ENCODE peak calls at places on chromosomes 1 and 21, in seven cellular contexts. One of them, this sample, is unnamed.
A peak's percentile ranks its signal among the peaks of the same experiment; 100 is the strongest.

GRCh38 chr1:89633103-89633744 is at the start of gene LRRC8C:
- DNase-seq in brain microvascular endothelial cell: peak; percentile 22
- DNase-seq in naive thymus-derived CD4-positive, alpha-beta T cell: peak; percentile 64
- DNase-seq in tibial artery: peak; percentile 41
- DNase-seq in CD8-positive, alpha-beta T cell: peak; percentile 53
- DNase-seq in dorsolateral prefrontal cortex: peak; percentile 35
- DNase-seq in kidney: peak; percentile 88
- DNase-seq in this sample: peak; percentile 64

GRCh38 chr1:179083533-179083932 is 1.7 kb downstream of the TOR3A start:
- DNase-seq in brain microvascular endothelial cell: no peak
- DNase-seq in kidney: no peak
- DNase-seq in tibial artery: no peak
- DNase-seq in CD8-positive, alpha-beta T cell: no peak
- DNase-seq in dorsolateral prefrontal cortex: no peak
- DNase-seq in naive thymus-derived CD4-positive, alpha-beta T cell: no peak
- DNase-seq in this sample: peak; percentile 20

GRCh38 chr1:159188375-159188788 is 16.3 kb upstream of the ACKR1 start:
- DNase-seq in naive thymus-derived CD4-positive, alpha-beta T cell: no peak
- DNase-seq in brain microvascular endothelial cell: peak; percentile 11
- DNase-seq in kidney: peak; percentile 86
- DNase-seq in CD8-positive, alpha-beta T cell: no peak
- DNase-seq in dorsolateral prefrontal cortex: no peak
- DNase-seq in tibial artery: no peak
- DNase-seq in this sample: no peak

GRCh38 chr21:38384246-38384576 is 114.1 kb downstream of the ERG start:
- DNase-seq in CD8-positive, alpha-beta T cell: no peak
- DNase-seq in kidney: no peak
- DNase-seq in brain microvascular endothelial cell: no peak
- DNase-seq in naive thymus-derived CD4-positive, alpha-beta T cell: no peak
- DNase-seq in tibial artery: no peak
- DNase-seq in dorsolateral prefrontal cortex: no peak
- DNase-seq in this sample: no peak

GRCh38 chr1:226901421-226901820 is 31.0 kb downstream of the PSEN2 start:
- DNase-seq in kidney: no peak
- DNase-seq in naive thymus-derived CD4-positive, alpha-beta T cell: no peak
- DNase-seq in tibial artery: no peak
- DNase-seq in brain microvascular endothelial cell: no peak
- DNase-seq in dorsolateral prefrontal cortex: no peak
- DNase-seq in CD8-positive, alpha-beta T cell: no peak
- DNase-seq in this sample: no peak

GRCh38 chr1:22039594-22040347 is 12.7 kb upstream of the CDC42 start:
- DNase-seq in CD8-positive, alpha-beta T cell: peak; percentile 80
- DNase-seq in naive thymus-derived CD4-positive, alpha-beta T cell: peak; percentile 98
- DNase-seq in tibial artery: peak; percentile 43
- DNase-seq in dorsolateral prefrontal cortex: no peak
- DNase-seq in brain microvascular endothelial cell: no peak
- DNase-seq in kidney: peak; percentile 87
- DNase-seq in this sample: peak; percentile 97

GRCh38 chr1:234515821-234516241 is 36.9 kb upstream of the TARBP1 start:
- DNase-seq in kidney: no peak
- DNase-seq in brain microvascular endothelial cell: no peak
- DNase-seq in tibial artery: no peak
- DNase-seq in naive thymus-derived CD4-positive, alpha-beta T cell: no peak
- DNase-seq in CD8-positive, alpha-beta T cell: no peak
- DNase-seq in dorsolateral prefrontal cortex: no peak
- DNase-seq in this sample: no peak

GRCh38 chr1:181803421-181803820 is 258.1 kb downstream of the ZNF648 start:
- DNase-seq in tibial artery: no peak
- DNase-seq in brain microvascular endothelial cell: no peak
- DNase-seq in kidney: no peak
- DNase-seq in naive thymus-derived CD4-positive, alpha-beta T cell: no peak
- DNase-seq in CD8-positive, alpha-beta T cell: no peak
- DNase-seq in dorsolateral prefrontal cortex: no peak
- DNase-seq in this sample: no peak

GRCh38 chr1:160375788-160376524 is 9.1 kb downstream of the NHLH1 start:
- DNase-seq in brain microvascular endothelial cell: peak; percentile 30
- DNase-seq in CD8-positive, alpha-beta T cell: no peak
- DNase-seq in tibial artery: no peak
- DNase-seq in naive thymus-derived CD4-positive, alpha-beta T cell: no peak
- DNase-seq in dorsolateral prefrontal cortex: no peak
- DNase-seq in kidney: no peak
- DNase-seq in this sample: peak; percentile 22

GRCh38 chr1:64677471-64677870 is 67.4 kb upstream of the RAVER2 start:
- DNase-seq in kidney: no peak
- DNase-seq in tibial artery: no peak
- DNase-seq in naive thymus-derived CD4-positive, alpha-beta T cell: no peak
- DNase-seq in CD8-positive, alpha-beta T cell: no peak
- DNase-seq in dorsolateral prefrontal cortex: no peak
- DNase-seq in brain microvascular endothelial cell: no peak
- DNase-seq in this sample: no peak

GRCh38 chr1:213162338-213162737 is 111.3 kb downstream of the RPS6KC1 start:
- DNase-seq in brain microvascular endothelial cell: peak; percentile 37
- DNase-seq in dorsolateral prefrontal cortex: no peak
- DNase-seq in tibial artery: peak; percentile 86
- DNase-seq in CD8-positive, alpha-beta T cell: no peak
- DNase-seq in kidney: no peak
- DNase-seq in naive thymus-derived CD4-positive, alpha-beta T cell: no peak
- DNase-seq in this sample: no peak

GRCh38 chr1:184051485-184052193 is at the start of gene TSEN15:
- DNase-seq in tibial artery: peak; percentile 69
- DNase-seq in kidney: peak; percentile 91
- DNase-seq in brain microvascular endothelial cell: peak; percentile 63
- DNase-seq in CD8-positive, alpha-beta T cell: peak; percentile 75
- DNase-seq in dorsolateral prefrontal cortex: peak; percentile 51
- DNase-seq in naive thymus-derived CD4-positive, alpha-beta T cell: peak; percentile 68
- DNase-seq in this sample: peak; percentile 40

GRCh38 chr1:36913523-36914060 is 120.7 kb downstream of the GRIK3 start:
- DNase-seq in brain microvascular endothelial cell: no peak
- DNase-seq in tibial artery: no peak
- DNase-seq in naive thymus-derived CD4-positive, alpha-beta T cell: no peak
- DNase-seq in CD8-positive, alpha-beta T cell: no peak
- DNase-seq in dorsolateral prefrontal cortex: no peak
- DNase-seq in kidney: no peak
- DNase-seq in this sample: no peak

GRCh38 chr1:67213164-67213563 is 46.9 kb downstream of the IL23R start:
- DNase-seq in tibial artery: no peak
- DNase-seq in brain microvascular endothelial cell: no peak
- DNase-seq in CD8-positive, alpha-beta T cell: no peak
- DNase-seq in kidney: no peak
- DNase-seq in naive thymus-derived CD4-positive, alpha-beta T cell: no peak
- DNase-seq in dorsolateral prefrontal cortex: no peak
- DNase-seq in this sample: no peak

GRCh38 chr1:100400332-100400933 is 48.1 kb downstream of the CDC14A start:
- DNase-seq in brain microvascular endothelial cell: no peak
- DNase-seq in tibial artery: peak; percentile 57
- DNase-seq in naive thymus-derived CD4-positive, alpha-beta T cell: peak; percentile 89
- DNase-seq in dorsolateral prefrontal cortex: peak; percentile 31
- DNase-seq in kidney: peak; percentile 70
- DNase-seq in CD8-positive, alpha-beta T cell: peak; percentile 46
- DNase-seq in this sample: peak; percentile 94

GRCh38 chr1:240115831-240116230 is 24.1 kb downstream of the FMN2 start:
- DNase-seq in naive thymus-derived CD4-positive, alpha-beta T cell: no peak
- DNase-seq in tibial artery: no peak
- DNase-seq in kidney: no peak
- DNase-seq in brain microvascular endothelial cell: no peak
- DNase-seq in dorsolateral prefrontal cortex: no peak
- DNase-seq in CD8-positive, alpha-beta T cell: no peak
- DNase-seq in this sample: no peak

GRCh38 chr1:200311256-200311655 is 98.6 kb downstream of the ZNF281 start:
- DNase-seq in CD8-positive, alpha-beta T cell: no peak
- DNase-seq in dorsolateral prefrontal cortex: no peak
- DNase-seq in kidney: no peak
- DNase-seq in naive thymus-derived CD4-positive, alpha-beta T cell: no peak
- DNase-seq in brain microvascular endothelial cell: no peak
- DNase-seq in tibial artery: no peak
- DNase-seq in this sample: no peak

GRCh38 chr21:19557488-19557887 is 1153.9 kb upstream of the TMPRSS15 start:
- DNase-seq in brain microvascular endothelial cell: no peak
- DNase-seq in kidney: no peak
- DNase-seq in tibial artery: no peak
- DNase-seq in CD8-positive, alpha-beta T cell: no peak
- DNase-seq in naive thymus-derived CD4-positive, alpha-beta T cell: no peak
- DNase-seq in dorsolateral prefrontal cortex: no peak
- DNase-seq in this sample: no peak

GRCh38 chr1:160048335-160048734 is 16.5 kb upstream of the PIGM start:
- DNase-seq in CD8-positive, alpha-beta T cell: no peak
- DNase-seq in kidney: no peak
- DNase-seq in tibial artery: no peak
- DNase-seq in naive thymus-derived CD4-positive, alpha-beta T cell: no peak
- DNase-seq in brain microvascular endothelial cell: no peak
- DNase-seq in dorsolateral prefrontal cortex: no peak
- DNase-seq in this sample: no peak

GRCh38 chr1:172172267-172172880 is 248.1 kb upstream of the C1orf105 start:
- DNase-seq in CD8-positive, alpha-beta T cell: no peak
- DNase-seq in dorsolateral prefrontal cortex: no peak
- DNase-seq in naive thymus-derived CD4-positive, alpha-beta T cell: no peak
- DNase-seq in tibial artery: no peak
- DNase-seq in kidney: no peak
- DNase-seq in brain microvascular endothelial cell: peak; percentile 21
- DNase-seq in this sample: no peak

GRCh38 chr1:232218955-232219865 is 410.7 kb downstream of the SIPA1L2 start:
- DNase-seq in tibial artery: no peak
- DNase-seq in naive thymus-derived CD4-positive, alpha-beta T cell: no peak
- DNase-seq in brain microvascular endothelial cell: no peak
- DNase-seq in CD8-positive, alpha-beta T cell: no peak
- DNase-seq in dorsolateral prefrontal cortex: no peak
- DNase-seq in kidney: no peak
- DNase-seq in this sample: no peak

GRCh38 chr1:221794079-221794670 is 52.3 kb upstream of the DUSP10 start:
- DNase-seq in tibial artery: no peak
- DNase-seq in CD8-positive, alpha-beta T cell: no peak
- DNase-seq in naive thymus-derived CD4-positive, alpha-beta T cell: no peak
- DNase-seq in kidney: no peak
- DNase-seq in dorsolateral prefrontal cortex: no peak
- DNase-seq in brain microvascular endothelial cell: no peak
- DNase-seq in this sample: peak; percentile 37

GRCh38 chr1:12053752-12054548 is 9.2 kb upstream of the TNFRSF8 start:
- DNase-seq in tibial artery: no peak
- DNase-seq in brain microvascular endothelial cell: no peak
- DNase-seq in kidney: no peak
- DNase-seq in CD8-positive, alpha-beta T cell: no peak
- DNase-seq in naive thymus-derived CD4-positive, alpha-beta T cell: no peak
- DNase-seq in dorsolateral prefrontal cortex: no peak
- DNase-seq in this sample: no peak

GRCh38 chr1:192939440-192939839 is 119.7 kb downstream of the UCHL5 start:
- DNase-seq in brain microvascular endothelial cell: no peak
- DNase-seq in dorsolateral prefrontal cortex: no peak
- DNase-seq in naive thymus-derived CD4-positive, alpha-beta T cell: no peak
- DNase-seq in CD8-positive, alpha-beta T cell: no peak
- DNase-seq in tibial artery: no peak
- DNase-seq in kidney: no peak
- DNase-seq in this sample: no peak

GRCh38 chr1:244137725-244138124 is 86.6 kb downstream of the ZBTB18 start:
- DNase-seq in naive thymus-derived CD4-positive, alpha-beta T cell: no peak
- DNase-seq in tibial artery: no peak
- DNase-seq in dorsolateral prefrontal cortex: no peak
- DNase-seq in brain microvascular endothelial cell: peak; percentile 67
- DNase-seq in CD8-positive, alpha-beta T cell: no peak
- DNase-seq in kidney: no peak
- DNase-seq in this sample: peak; percentile 29

DNA sequence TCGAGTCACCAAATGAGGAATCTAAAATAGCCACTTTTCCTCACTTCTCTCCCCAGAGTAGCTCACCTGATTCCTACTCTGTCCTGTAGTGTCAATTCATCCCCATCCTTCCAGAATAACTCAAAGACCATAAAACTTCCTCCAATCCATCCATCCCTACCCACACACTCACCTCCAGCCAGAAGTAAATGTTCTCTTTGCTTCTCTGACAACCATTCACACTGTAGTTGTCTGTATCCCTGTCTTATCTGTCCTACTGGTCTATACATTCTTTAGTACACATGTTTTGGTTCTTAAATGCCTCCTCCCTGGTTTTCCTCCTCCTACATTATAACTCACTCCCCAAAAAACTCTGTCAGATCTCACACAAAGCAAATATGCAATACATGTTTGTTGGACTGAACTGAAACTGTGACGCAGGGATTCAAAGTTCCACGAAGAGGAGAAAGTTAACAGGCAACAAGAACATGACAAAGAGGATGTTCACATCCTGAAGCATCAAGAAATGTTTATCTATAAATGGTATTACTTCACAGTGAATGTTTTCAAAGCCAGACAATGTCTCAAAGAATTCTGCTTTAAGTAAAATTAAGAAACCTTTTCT is 11.0 kb downstream of the TP53BP2 start:
- DNase-seq in dorsolateral prefrontal cortex: no peak
- DNase-seq in tibial artery: no peak
- DNase-seq in kidney: no peak
- DNase-seq in CD8-positive, alpha-beta T cell: no peak
- DNase-seq in naive thymus-derived CD4-positive, alpha-beta T cell: peak; percentile 48
- DNase-seq in brain microvascular endothelial cell: peak; percentile 85
- DNase-seq in this sample: no peak
- H3K4me3 ChIP-seq in dorsolateral prefrontal cortex: no peak overlapping the region
- H3K4me3 ChIP-seq in tibial artery: no peak overlapping the region
- H3K4me3 ChIP-seq in kidney: no peak overlapping the region
- H3K4me3 ChIP-seq in CD8-positive, alpha-beta T cell: no peak overlapping the region
- H3K4me3 ChIP-seq in naive thymus-derived CD4-positive, alpha-beta T cell: no peak overlapping the region
- H3K4me3 ChIP-seq in brain microvascular endothelial cell: no peak overlapping the region
- H3K4me3 ChIP-seq in this sample: peak overlapping the region; percentile 60

GRCh38 chr1:116389013-116389412 is 16.0 kb downstream of the ATP1A1 start:
- DNase-seq in brain microvascular endothelial cell: no peak
- DNase-seq in naive thymus-derived CD4-positive, alpha-beta T cell: no peak
- DNase-seq in kidney: no peak
- DNase-seq in tibial artery: no peak
- DNase-seq in dorsolateral prefrontal cortex: no peak
- DNase-seq in CD8-positive, alpha-beta T cell: no peak
- DNase-seq in this sample: no peak
- H3K4me3 ChIP-seq in brain microvascular endothelial cell: no peak overlapping the region
- H3K4me3 ChIP-seq in naive thymus-derived CD4-positive, alpha-beta T cell: no peak overlapping the region
- H3K4me3 ChIP-seq in kidney: no peak overlapping the region
- H3K4me3 ChIP-seq in tibial artery: no peak overlapping the region
- H3K4me3 ChIP-seq in dorsolateral prefrontal cortex: no peak overlapping the region
- H3K4me3 ChIP-seq in CD8-positive, alpha-beta T cell: no peak overlapping the region
- H3K4me3 ChIP-seq in this sample: no peak overlapping the region

DNA sequence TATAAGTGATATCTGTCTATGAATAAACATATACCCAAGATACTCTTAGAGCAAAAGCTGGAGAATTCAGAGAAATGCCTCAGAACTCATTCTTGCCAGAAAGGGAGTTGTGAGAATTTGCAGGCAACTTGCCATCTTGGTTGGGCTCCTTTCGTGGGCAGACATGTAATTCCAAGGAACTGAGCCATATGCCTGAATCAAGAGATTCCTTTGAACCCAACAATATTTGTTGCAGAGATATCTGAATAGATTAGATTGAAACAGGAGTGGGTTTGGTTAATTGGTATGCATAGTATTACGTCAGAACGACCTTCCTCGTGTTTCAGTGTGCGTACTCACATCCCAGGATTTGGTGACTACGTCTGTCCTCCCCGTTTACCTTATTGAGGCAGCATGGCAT is 67.0 kb downstream of the TGFB2 start:
- DNase-seq in dorsolateral prefrontal cortex: no peak
- DNase-seq in brain microvascular endothelial cell: peak; percentile 42
- DNase-seq in CD8-positive, alpha-beta T cell: no peak
- DNase-seq in tibial artery: no peak
- DNase-seq in kidney: no peak
- DNase-seq in naive thymus-derived CD4-positive, alpha-beta T cell: no peak
- DNase-seq in this sample: no peak
- H3K4me3 ChIP-seq in dorsolateral prefrontal cortex: no peak overlapping the region
- H3K4me3 ChIP-seq in brain microvascular endothelial cell: no peak overlapping the region
- H3K4me3 ChIP-seq in CD8-positive, alpha-beta T cell: no peak overlapping the region
- H3K4me3 ChIP-seq in tibial artery: no peak overlapping the region
- H3K4me3 ChIP-seq in kidney: no peak overlapping the region
- H3K4me3 ChIP-seq in naive thymus-derived CD4-positive, alpha-beta T cell: no peak overlapping the region
- H3K4me3 ChIP-seq in this sample: no peak overlapping the region

GRCh38 chr1:6591644-6592043 is 11.0 kb downstream of the KLHL21 start:
- DNase-seq in tibial artery: no peak
- DNase-seq in naive thymus-derived CD4-positive, alpha-beta T cell: no peak
- DNase-seq in brain microvascular endothelial cell: no peak
- DNase-seq in dorsolateral prefrontal cortex: no peak
- DNase-seq in CD8-positive, alpha-beta T cell: no peak
- DNase-seq in kidney: no peak
- DNase-seq in this sample: no peak
- H3K4me3 ChIP-seq in tibial artery: no peak overlapping the region
- H3K4me3 ChIP-seq in naive thymus-derived CD4-positive, alpha-beta T cell: no peak overlapping the region
- H3K4me3 ChIP-seq in brain microvascular endothelial cell: no peak overlapping the region
- H3K4me3 ChIP-seq in dorsolateral prefrontal cortex: no peak overlapping the region
- H3K4me3 ChIP-seq in CD8-positive, alpha-beta T cell: no peak overlapping the region
- H3K4me3 ChIP-seq in kidney: no peak overlapping the region
- H3K4me3 ChIP-seq in this sample: no peak overlapping the region

This sample was measured in CD4-positive, CD25-positive, alpha-beta regulatory T cell.